ENCODE peak calls at places on chromosomes 2 and 18, in four cellular contexts. T is caudate nucleus; V is GOT3; N is stimulated activated CD4-positive, alpha-beta T cell treated with anti-CD3 and anti-CD28 coated beads, Interleukin-12 subunit alpha, Interleukin-12 subunit beta, amount 100 ng/mL, for 48 hours. H is an unnamed sample.

GRCh38 chr2:46164581-46165301 is 132.5 kb upstream of the EPAS1 start:
- DNase-seq in T (peak), V (peak), N (no peak), H (peak)

GRCh38 chr2:47070920-47071824 is 83.9 kb downstream of the STPG4 start:
- DNase-seq in T (no peak), V (no peak), N (peak), H (peak)

GRCh38 chr2:23523651-23524260 is 138.8 kb downstream of the KLHL29 start:
- DNase-seq in T (no peak), V (no peak), N (no peak), H (no peak)

GRCh38 chr2:213224366-213224765 is 59.9 kb upstream of the SPAG16 start:
- DNase-seq in T (no peak), V (no peak), N (no peak), H (no peak)

GRCh38 chr2:239649309-239649708 is 248.5 kb upstream of the HDAC4 start:
- DNase-seq in T (no peak), V (no peak), N (no peak), H (no peak)

GRCh38 chr18:48736861-48737260 is 198.0 kb downstream of the CTIF start:
- DNase-seq in T (no peak), V (no peak), N (no peak), H (no peak)

GRCh38 chr2:74548285-74548918 is 5.3 kb downstream of the LOXL3 start:
- DNase-seq in T (no peak), V (no peak), N (no peak), H (no peak)

GRCh38 chr2:201633862-201634261 is 9.4 kb downstream of the TMEM237 start:
- DNase-seq in T (no peak), V (no peak), N (no peak), H (no peak)

GRCh38 chr18:13187498-13187897 is 31.1 kb upstream of the LDLRAD4 start:
- DNase-seq in T (no peak), V (no peak), N (no peak), H (no peak)

GRCh38 chr2:56448999-56449431 is 265.2 kb downstream of the CCDC85A start:
- DNase-seq in T (no peak), V (no peak), N (no peak), H (no peak)

GRCh38 chr18:8808001-8808400 is 102.6 kb downstream of the MTCL1 start:
- DNase-seq in T (no peak), V (no peak), N (no peak), H (no peak)

GRCh38 chr18:5294618-5295230 is 802 bp downstream of the ZBTB14 start:
- DNase-seq in T (peak), V (no peak), N (peak), H (no peak)

GRCh38 chr2:34747643-34748042 is 1148.5 kb upstream of the FAM98A start:
- DNase-seq in T (no peak), V (no peak), N (no peak), H (no peak)

GRCh38 chr2:173657996-173658717 is 303.5 kb downstream of the CDCA7 start:
- DNase-seq in T (no peak), V (no peak), N (no peak), H (no peak)

GRCh38 chr2:1512321-1513289 is 99.3 kb downstream of the TPO start:
- DNase-seq in T (no peak), V (no peak), N (no peak), H (no peak)

GRCh38 chr2:12048551-12048950 is 302.1 kb downstream of the LPIN1 start:
- DNase-seq in T (no peak), V (no peak), N (no peak), H (no peak)

GRCh38 chr2:108446703-108447102 is 2.3 kb upstream of the GCC2 start:
- DNase-seq in T (no peak), V (no peak), N (no peak), H (no peak)

H was measured in occipital lobe.